ENCODE peak calls at places on chromosomes 7 and 10, in six cellular contexts. One of them, this sample, is unnamed.

GRCh38 chr10:91034042-91034441 is 113.2 kb upstream of the ANKRD1 start:
- DNase-seq in cardiac muscle cell: no peak
- DNase-seq in RWPE1: no peak
- DNase-seq in esophagus squamous epithelium: no peak
- DNase-seq in fibroblast of lung: no peak
- DNase-seq in GM20000: no peak
- DNase-seq in this sample: no peak

GRCh38 chr10:121460733-121461132 is 137.5 kb downstream of the FGFR2 start:
- DNase-seq in cardiac muscle cell: no peak
- DNase-seq in RWPE1: peak
- DNase-seq in esophagus squamous epithelium: no peak
- DNase-seq in fibroblast of lung: peak
- DNase-seq in GM20000: no peak
- DNase-seq in this sample: no peak

GRCh38 chr7:111558948-111559347 is 3.3 kb downstream of the IMMP2L start:
- DNase-seq in cardiac muscle cell: no peak
- DNase-seq in RWPE1: no peak
- DNase-seq in esophagus squamous epithelium: no peak
- DNase-seq in fibroblast of lung: no peak
- DNase-seq in GM20000: peak
- DNase-seq in this sample: no peak

GRCh38 chr10:49325131-49325915 is 26.4 kb downstream of the C10orf71 start:
- DNase-seq in cardiac muscle cell: no peak
- DNase-seq in RWPE1: no peak
- DNase-seq in esophagus squamous epithelium: no peak
- DNase-seq in fibroblast of lung: no peak
- DNase-seq in GM20000: no peak
- DNase-seq in this sample: no peak

GRCh38 chr7:1193593-1194424 is 33.8 kb upstream of the ZFAND2A start:
- DNase-seq in cardiac muscle cell: peak
- DNase-seq in RWPE1: peak
- DNase-seq in esophagus squamous epithelium: no peak
- DNase-seq in fibroblast of lung: peak
- DNase-seq in GM20000: no peak
- DNase-seq in this sample: peak

GRCh38 chr7:50988465-50988864 is 205.8 kb upstream of the GRB10 start:
- DNase-seq in cardiac muscle cell: no peak
- DNase-seq in RWPE1: no peak
- DNase-seq in esophagus squamous epithelium: no peak
- DNase-seq in fibroblast of lung: no peak
- DNase-seq in GM20000: no peak
- DNase-seq in this sample: no peak

GRCh38 chr10:94232711-94233383 is 129.9 kb downstream of the NOC3L start:
- DNase-seq in cardiac muscle cell: no peak
- DNase-seq in RWPE1: no peak
- DNase-seq in esophagus squamous epithelium: no peak
- DNase-seq in fibroblast of lung: no peak
- DNase-seq in GM20000: peak
- DNase-seq in this sample: no peak

GRCh38 chr7:43871064-43871463 is 1.7 kb upstream of the MRPS24 start:
- DNase-seq in cardiac muscle cell: no peak
- DNase-seq in RWPE1: no peak
- DNase-seq in esophagus squamous epithelium: no peak
- DNase-seq in fibroblast of lung: no peak
- DNase-seq in GM20000: no peak
- DNase-seq in this sample: no peak

GRCh38 chr7:40232242-40232929 is 97.6 kb downstream of the SUGCT start:
- DNase-seq in cardiac muscle cell: peak
- DNase-seq in RWPE1: peak
- DNase-seq in esophagus squamous epithelium: no peak
- DNase-seq in fibroblast of lung: peak
- DNase-seq in GM20000: peak
- DNase-seq in this sample: peak

GRCh38 chr7:30734497-30734896 is 17.4 kb upstream of the INMT start:
- DNase-seq in cardiac muscle cell: no peak
- DNase-seq in RWPE1: no peak
- DNase-seq in esophagus squamous epithelium: no peak
- DNase-seq in fibroblast of lung: no peak
- DNase-seq in GM20000: no peak
- DNase-seq in this sample: no peak

GRCh38 chr10:107994621-107995274 is 830.2 kb upstream of the SORCS1 start:
- DNase-seq in cardiac muscle cell: peak
- DNase-seq in RWPE1: no peak
- DNase-seq in esophagus squamous epithelium: no peak
- DNase-seq in fibroblast of lung: no peak
- DNase-seq in GM20000: no peak
- DNase-seq in this sample: no peak

GRCh38 chr7:40418445-40418844 is 283.6 kb downstream of the SUGCT start:
- DNase-seq in cardiac muscle cell: no peak
- DNase-seq in RWPE1: no peak
- DNase-seq in esophagus squamous epithelium: no peak
- DNase-seq in fibroblast of lung: no peak
- DNase-seq in GM20000: no peak
- DNase-seq in this sample: no peak

GRCh38 chr7:99928994-99929729 is at the start of gene GJC3:
- DNase-seq in cardiac muscle cell: peak
- DNase-seq in RWPE1: peak
- DNase-seq in esophagus squamous epithelium: no peak
- DNase-seq in fibroblast of lung: peak
- DNase-seq in GM20000: peak
- DNase-seq in this sample: peak

GRCh38 chr10:103584216-103585010 is 90.9 kb downstream of the NEURL1 start:
- DNase-seq in cardiac muscle cell: no peak
- DNase-seq in RWPE1: peak
- DNase-seq in esophagus squamous epithelium: no peak
- DNase-seq in fibroblast of lung: peak
- DNase-seq in GM20000: peak
- DNase-seq in this sample: no peak

GRCh38 chr7:70694357-70694908 is 437.5 kb upstream of the GALNT17 start:
- DNase-seq in cardiac muscle cell: peak
- DNase-seq in RWPE1: peak
- DNase-seq in esophagus squamous epithelium: no peak
- DNase-seq in fibroblast of lung: peak
- DNase-seq in GM20000: peak
- DNase-seq in this sample: no peak

GRCh38 chr7:129017933-129018538 is 36.9 kb downstream of the TNPO3 start:
- DNase-seq in cardiac muscle cell: no peak
- DNase-seq in RWPE1: no peak
- DNase-seq in esophagus squamous epithelium: no peak
- DNase-seq in fibroblast of lung: no peak
- DNase-seq in GM20000: peak
- DNase-seq in this sample: no peak

GRCh38 chr7:76515999-76516443 is 5.7 kb downstream of the UPK3B start:
- DNase-seq in cardiac muscle cell: peak
- DNase-seq in RWPE1: peak
- DNase-seq in esophagus squamous epithelium: no peak
- DNase-seq in fibroblast of lung: peak
- DNase-seq in GM20000: peak
- DNase-seq in this sample: no peak

GRCh38 chr10:81109200-81109752 is 571.6 kb downstream of the SH2D4B start:
- DNase-seq in cardiac muscle cell: no peak
- DNase-seq in RWPE1: no peak
- DNase-seq in esophagus squamous epithelium: no peak
- DNase-seq in fibroblast of lung: no peak
- DNase-seq in GM20000: no peak
- DNase-seq in this sample: no peak

GRCh38 chr10:78973901-78974408 is 94.8 kb upstream of the ZMIZ1 start:
- DNase-seq in cardiac muscle cell: peak
- DNase-seq in RWPE1: peak
- DNase-seq in esophagus squamous epithelium: no peak
- DNase-seq in fibroblast of lung: peak
- DNase-seq in GM20000: no peak
- DNase-seq in this sample: no peak

GRCh38 chr7:122675011-122675410 is 23.9 kb downstream of the RNF133 start:
- DNase-seq in cardiac muscle cell: no peak
- DNase-seq in RWPE1: no peak
- DNase-seq in esophagus squamous epithelium: no peak
- DNase-seq in fibroblast of lung: peak
- DNase-seq in GM20000: no peak
- DNase-seq in this sample: peak

GRCh38 chr10:125156739-125157472 is 3.5 kb downstream of the CTBP2 start:
- DNase-seq in cardiac muscle cell: no peak
- DNase-seq in RWPE1: no peak
- DNase-seq in esophagus squamous epithelium: no peak
- DNase-seq in fibroblast of lung: no peak
- DNase-seq in GM20000: no peak
- DNase-seq in this sample: peak

GRCh38 chr7:8389898-8390642 is 43.3 kb upstream of the NXPH1 start:
- DNase-seq in cardiac muscle cell: peak
- DNase-seq in RWPE1: peak
- DNase-seq in esophagus squamous epithelium: no peak
- DNase-seq in fibroblast of lung: no peak
- DNase-seq in GM20000: no peak
- DNase-seq in this sample: no peak

GRCh38 chr10:53458007-53458406 is 685.4 kb upstream of the MBL2 start:
- DNase-seq in cardiac muscle cell: no peak
- DNase-seq in RWPE1: no peak
- DNase-seq in esophagus squamous epithelium: no peak
- DNase-seq in fibroblast of lung: no peak
- DNase-seq in GM20000: no peak
- DNase-seq in this sample: no peak

GRCh38 chr7:158976468-158976848 is 120.1 kb downstream of the DYNC2I1 start:
- DNase-seq in cardiac muscle cell: peak
- DNase-seq in RWPE1: no peak
- DNase-seq in esophagus squamous epithelium: no peak
- DNase-seq in fibroblast of lung: no peak
- DNase-seq in GM20000: peak
- DNase-seq in this sample: no peak

GRCh38 chr7:142811154-142811737 is 40.5 kb downstream of the PRSS2 start:
- DNase-seq in cardiac muscle cell: peak
- DNase-seq in RWPE1: peak
- DNase-seq in esophagus squamous epithelium: no peak
- DNase-seq in fibroblast of lung: peak
- DNase-seq in GM20000: peak
- DNase-seq in this sample: peak

DNA sequence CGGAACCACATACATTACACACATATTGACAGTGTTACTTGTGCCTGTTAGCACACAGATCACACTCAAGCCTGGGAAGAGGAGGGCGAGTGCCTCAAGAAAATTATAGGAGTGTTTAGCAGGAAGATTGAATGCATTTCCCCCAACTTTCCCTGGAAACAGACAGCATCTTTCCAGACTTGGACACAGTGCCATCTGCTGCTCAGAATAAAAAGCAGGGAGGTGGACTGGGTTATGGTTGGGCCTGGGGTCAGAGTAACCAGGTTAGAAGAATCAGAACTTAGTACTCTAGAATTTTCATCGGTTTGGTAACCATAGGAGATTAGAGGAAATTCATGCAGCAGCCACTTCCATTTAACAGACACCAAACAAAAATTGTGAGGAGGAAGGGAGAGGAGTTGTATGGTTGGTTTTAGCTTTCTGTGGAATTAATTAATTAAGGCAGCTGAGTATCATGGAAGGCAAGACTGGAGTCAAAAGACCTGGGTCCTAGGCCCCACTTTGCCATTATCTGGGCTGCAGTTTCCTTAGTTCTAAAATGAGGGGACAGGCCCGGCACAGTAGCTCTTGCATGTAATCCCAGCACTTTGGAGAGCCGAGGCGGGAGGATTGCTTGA is 43.4 kb upstream of the OPTN start:
- DNase-seq in cardiac muscle cell: peak
- DNase-seq in RWPE1: peak
- DNase-seq in esophagus squamous epithelium: no peak
- DNase-seq in fibroblast of lung: peak
- DNase-seq in GM20000: no peak
- DNase-seq in this sample: peak
- TF ChIP-seq CTCF in cardiac muscle cell: peak
- TF ChIP-seq CTCF in RWPE1: peak
- TF ChIP-seq CTCF in esophagus squamous epithelium: peak
- TF ChIP-seq CTCF in fibroblast of lung: no peak
- TF ChIP-seq CTCF in GM20000: no peak
- TF ChIP-seq CTCF in this sample: no peak

GRCh38 chr7:81120803-81121202 is 202.0 kb upstream of the SEMA3C start:
- DNase-seq in cardiac muscle cell: no peak
- DNase-seq in RWPE1: no peak
- DNase-seq in esophagus squamous epithelium: no peak
- DNase-seq in fibroblast of lung: no peak
- DNase-seq in GM20000: no peak
- DNase-seq in this sample: no peak

GRCh38 chr7:81114682-81115081 is 195.8 kb upstream of the SEMA3C start:
- DNase-seq in cardiac muscle cell: no peak
- DNase-seq in RWPE1: no peak
- DNase-seq in esophagus squamous epithelium: no peak
- DNase-seq in fibroblast of lung: peak
- DNase-seq in GM20000: no peak
- DNase-seq in this sample: no peak

DNA sequence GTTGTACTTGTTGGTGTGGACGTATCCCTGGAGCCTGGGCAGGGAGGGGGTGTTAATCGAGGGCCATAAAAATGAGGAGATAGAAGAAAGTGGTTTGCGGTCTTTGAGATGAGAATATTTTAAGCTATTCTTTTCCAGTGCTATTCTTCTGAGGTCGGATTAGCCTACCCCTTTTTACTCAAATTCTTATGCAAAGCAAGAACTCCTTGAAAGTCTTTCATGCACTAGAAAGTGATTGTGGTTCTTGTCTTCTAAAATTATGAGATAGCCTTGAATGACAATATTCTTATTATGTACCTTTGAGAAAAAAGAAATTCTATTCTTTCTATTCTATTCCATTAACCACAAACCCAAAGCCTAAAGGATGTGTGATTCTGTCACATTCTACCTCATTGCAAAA is 201.3 kb upstream of the SEMA3C start:
- DNase-seq in cardiac muscle cell: no peak
- DNase-seq in RWPE1: no peak
- DNase-seq in esophagus squamous epithelium: no peak
- DNase-seq in fibroblast of lung: no peak
- DNase-seq in GM20000: no peak
- DNase-seq in this sample: no peak
- TF ChIP-seq CTCF in cardiac muscle cell: no peak
- TF ChIP-seq CTCF in RWPE1: no peak
- TF ChIP-seq CTCF in esophagus squamous epithelium: no peak
- TF ChIP-seq CTCF in fibroblast of lung: no peak
- TF ChIP-seq CTCF in GM20000: no peak
- TF ChIP-seq CTCF in this sample: no peak

GRCh38 chr7:2242541-2243482 is 786 bp downstream of the NUDT1 start:
- DNase-seq in cardiac muscle cell: no peak
- DNase-seq in RWPE1: peak
- DNase-seq in esophagus squamous epithelium: no peak
- DNase-seq in fibroblast of lung: peak
- DNase-seq in GM20000: no peak
- DNase-seq in this sample: peak
- TF ChIP-seq CTCF in cardiac muscle cell: no peak
- TF ChIP-seq CTCF in RWPE1: no peak
- TF ChIP-seq CTCF in esophagus squamous epithelium: peak
- TF ChIP-seq CTCF in fibroblast of lung: no peak
- TF ChIP-seq CTCF in GM20000: no peak
- TF ChIP-seq CTCF in this sample: peak

GRCh38 chr7:35551682-35552081 is 143.3 kb downstream of the HERPUD2 start:
- DNase-seq in cardiac muscle cell: no peak
- DNase-seq in RWPE1: no peak
- DNase-seq in esophagus squamous epithelium: no peak
- DNase-seq in fibroblast of lung: no peak
- DNase-seq in GM20000: no peak
- DNase-seq in this sample: no peak
- TF ChIP-seq CTCF in cardiac muscle cell: no peak
- TF ChIP-seq CTCF in RWPE1: no peak
- TF ChIP-seq CTCF in esophagus squamous epithelium: no peak
- TF ChIP-seq CTCF in fibroblast of lung: no peak
- TF ChIP-seq CTCF in GM20000: no peak
- TF ChIP-seq CTCF in this sample: no peak

This sample was measured in Calu3.